ENCODE peak calls at places on chromosomes 7 and 10, in eight cellular contexts. B is Right ventricle myocardium superior, V is uterus, M is astrocyte of the cerebellum, I is IMR-90, C is NCI-H2171, S is T-helper 22 cell, D is Peyer's patch. K is an unnamed sample.

GRCh38 chr10:98384531-98385133 is 30.4 kb downstream of the PYROXD2 start:
- DNase-seq in I (no peak), V (no peak), D (no peak), B (no peak), S (no peak), C (no peak), M (no peak), K (no peak)

GRCh38 chr10:133034762-133035161 is 53.0 kb upstream of the ADGRA1 start:
- DNase-seq in C (no peak), B (no peak), I (no peak), M (no peak), S (no peak), V (no peak), D (no peak), K (no peak)

GRCh38 chr10:3704565-3705360 is 80.2 kb downstream of the KLF6 start:
- DNase-seq in D (no peak), M (no peak), B (no peak), I (no peak), C (no peak), V (no peak), S (no peak), K (no peak)

GRCh38 chr7:90945104-90945752 is 319.0 kb upstream of the FZD1 start:
- DNase-seq in I (peak; percentile 61), M (peak; percentile 27), B (no peak), C (no peak), S (no peak), V (no peak), D (no peak), K (no peak)

GRCh38 chr7:454356-455109 is 65.1 kb downstream of the PDGFA start:
- DNase-seq in V (no peak), C (no peak), S (no peak), D (no peak), I (no peak), B (peak; percentile 17), M (no peak), K (peak; percentile 27)

GRCh38 chr7:18861514-18861913 is 255.9 kb downstream of the TWIST1 start:
- DNase-seq in D (no peak), I (peak; percentile 85), M (no peak), V (no peak), B (no peak), C (no peak), S (no peak), K (no peak)

GRCh38 chr10:86872757-86873156 is 84.7 kb downstream of the MMRN2 start:
- DNase-seq in M (no peak), S (no peak), I (no peak), D (no peak), C (no peak), B (no peak), V (no peak), K (no peak)

GRCh38 chr10:30645340-30645827 is 15.8 kb upstream of the LYZL2 start:
- DNase-seq in I (peak; percentile 47), D (no peak), B (peak; percentile 41), V (no peak), M (peak; percentile 6), S (no peak), C (peak; percentile 7), K (peak; percentile 46)

GRCh38 chr7:4606776-4607175 is 75.3 kb upstream of the FOXK1 start:
- DNase-seq in I (no peak), C (no peak), M (no peak), D (no peak), V (no peak), S (no peak), B (no peak), K (no peak)

GRCh38 chr10:44201656-44202055 is 183.2 kb downstream of the CXCL12 start:
- DNase-seq in S (no peak), C (peak; percentile 24), M (no peak), D (no peak), V (no peak), I (no peak), B (no peak), K (no peak)

GRCh38 chr10:123241391-123242141 is 87.4 kb downstream of the BUB3 start:
- DNase-seq in V (no peak), S (peak; percentile 47), D (no peak), B (no peak), I (no peak), M (no peak), C (no peak), K (no peak)

GRCh38 chr7:93945756-93946540 is 24.4 kb downstream of the GNG11 start:
- DNase-seq in S (no peak), D (no peak), C (no peak), I (no peak), V (no peak), M (no peak), B (no peak), K (no peak)

GRCh38 chr7:51219261-51219988 is 97.2 kb downstream of the COBL start:
- DNase-seq in D (no peak), B (no peak), I (no peak), C (no peak), M (no peak), S (no peak), V (no peak), K (no peak)

GRCh38 chr10:101570764-101571572 is 17.1 kb downstream of the POLL start:
- DNase-seq in S (no peak), M (no peak), B (peak; percentile 47), V (no peak), I (no peak), C (no peak), D (peak; percentile 53), K (peak; percentile 38)

GRCh38 chr10:98357208-98357836 is 57.7 kb downstream of the PYROXD2 start:
- DNase-seq in C (no peak), B (no peak), V (no peak), I (peak; percentile 90), S (no peak), M (peak; percentile 37), D (no peak), K (no peak)

GRCh38 chr10:44723654-44724053 is 187.5 kb upstream of the TMEM72 start:
- DNase-seq in I (peak; percentile 82), S (no peak), C (no peak), V (no peak), B (no peak), M (no peak), D (no peak), K (peak; percentile 37)

GRCh38 chr10:99676895-99677294 is 17.6 kb downstream of the ENTPD7 start:
- DNase-seq in D (no peak), S (no peak), C (no peak), I (peak; percentile 10), B (no peak), M (no peak), V (no peak), K (no peak)

GRCh38 chr10:58642283-58642682 is 129.6 kb downstream of the BICC1 start:
- DNase-seq in I (peak; percentile 50), D (no peak), V (no peak), B (no peak), S (no peak), C (no peak), M (no peak), K (no peak)

GRCh38 chr10:85792533-85792858 is 574.1 kb downstream of the GRID1 start:
- DNase-seq in I (no peak), D (no peak), B (no peak), V (no peak), M (no peak), C (no peak), S (no peak), K (no peak)

GRCh38 chr10:44253769-44254462 is 131.0 kb downstream of the CXCL12 start:
- DNase-seq in D (no peak), C (no peak), B (peak; percentile 83), M (no peak), V (peak; percentile 36), S (no peak), I (peak; percentile 94), K (peak; percentile 82)

GRCh38 chr7:92634125-92634710 is 44.0 kb upstream of the FAM133B start:
- DNase-seq in B (no peak), M (no peak), I (no peak), S (no peak), D (no peak), C (no peak), V (no peak), K (no peak)